ENCODE peak calls at places on chromosomes 5 and 9, in five cellular contexts. Z is Panc1, C is HTR-8/SVneo, H is lung, A is T-helper 2 cell. K is an unnamed sample.

GRCh38 chr5:126579716-126580115 is 15.3 kb downstream of the ALDH7A1 start:
- DNase-seq in H (no peak), Z (no peak), C (no peak), A (no peak), K (no peak)

GRCh38 chr5:109911731-109912130 is 222.0 kb downstream of the MAN2A1 start:
- DNase-seq in C (no peak), H (no peak), A (no peak), Z (no peak), K (no peak)

GRCh38 chr5:54249210-54250028 is 61.0 kb downstream of the ARL15 start:
- DNase-seq in H (peak; percentile 48), Z (no peak), A (no peak), C (peak; percentile 7), K (no peak)

GRCh38 chr5:126847318-126848221 is 70.6 kb downstream of the LMNB1 start:
- DNase-seq in H (no peak), A (no peak), Z (no peak), C (no peak), K (no peak)

GRCh38 chr5:111135946-111136345 is 43.8 kb downstream of the WDR36 start:
- DNase-seq in H (no peak), C (no peak), A (no peak), Z (no peak), K (no peak)

GRCh38 chr5:154311362-154311761 is 120.8 kb downstream of the GALNT10 start:
- DNase-seq in A (no peak), H (peak; percentile 39), Z (no peak), C (no peak), K (peak; percentile 27)

GRCh38 chr5:51271261-51271660 is 112.0 kb upstream of the ISL1 start:
- DNase-seq in A (no peak), C (no peak), Z (no peak), H (no peak), K (no peak)

GRCh38 chr9:34025062-34025461 is 23.6 kb downstream of the UBAP2 start:
- DNase-seq in A (no peak), H (no peak), Z (no peak), C (no peak), K (no peak)

GRCh38 chr5:10536931-10537579 is 26.8 kb upstream of the ANKRD33B start:
- DNase-seq in Z (no peak), H (no peak), A (no peak), C (no peak), K (no peak)

GRCh38 chr9:134488901-134489280 is 152.7 kb upstream of the COL5A1 start:
- DNase-seq in H (no peak), Z (no peak), C (no peak), A (no peak), K (no peak)

GRCh38 chr5:119951330-119951934 is 322.1 kb downstream of the FAM170A start:
- DNase-seq in C (no peak), Z (no peak), H (no peak), A (no peak), K (no peak)

GRCh38 chr9:92133949-92134604 is 18.9 kb upstream of the SPTLC1 start:
- DNase-seq in H (peak; percentile 77), A (peak; percentile 56), C (peak; percentile 73), Z (peak; percentile 51), K (peak; percentile 91)

GRCh38 chr5:52799358-52799982 is 11.8 kb downstream of the ITGA1 start:
- DNase-seq in H (peak; percentile 34), Z (no peak), A (no peak), C (peak; percentile 52), K (peak; percentile 69)

GRCh38 chr9:112233769-112234168 is 58.7 kb upstream of the SUSD1 start:
- DNase-seq in H (no peak), A (no peak), C (no peak), Z (no peak), K (peak; percentile 87)

GRCh38 chr5:10227396-10227795 is 22.3 kb downstream of the ATPSCKMT start:
- DNase-seq in Z (no peak), C (no peak), H (no peak), A (no peak), K (no peak)

GRCh38 chr9:19748278-19749126 is 40.3 kb downstream of the SLC24A2 start:
- DNase-seq in A (no peak), H (no peak), C (no peak), Z (no peak), K (no peak)

GRCh38 chr5:54795284-54795683 is 190.1 kb downstream of the ESM1 start:
- DNase-seq in C (no peak), H (no peak), A (no peak), Z (no peak), K (no peak)